ENCODE peak calls at places on chromosomes 16 and 17, in seven cellular contexts. One of them, this sample, is unnamed.

GRCh38 chr16:9787717-9788116 is 394.5 kb downstream of the GRIN2A start:
- DNase-seq in AG04450: no peak
- DNase-seq in fibroblast of the conjunctiva: no peak
- DNase-seq in NCI-H1436: no peak
- DNase-seq in central memory CD4-positive, alpha-beta T cell: no peak
- DNase-seq in foreskin fibroblast: no peak
- DNase-seq in stimulated activated CD4-positive, alpha-beta T cell treated with anti-CD3 and anti-CD28 coated beads, Interleukin-12 subunit alpha, Interleukin-12 subunit beta, amount 100 ng/mL, for 24 hours: no peak
- DNase-seq in this sample: no peak

GRCh38 chr16:9345046-9345445 is 253.6 kb downstream of the HAPSTR1 start:
- DNase-seq in NCI-H1436: no peak
- DNase-seq in central memory CD4-positive, alpha-beta T cell: no peak
- DNase-seq in fibroblast of the conjunctiva: no peak
- DNase-seq in AG04450: no peak
- DNase-seq in foreskin fibroblast: no peak
- DNase-seq in stimulated activated CD4-positive, alpha-beta T cell treated with anti-CD3 and anti-CD28 coated beads, Interleukin-12 subunit alpha, Interleukin-12 subunit beta, amount 100 ng/mL, for 24 hours: no peak
- DNase-seq in this sample: no peak

GRCh38 chr16:78325532-78325931 is 226.1 kb downstream of the WWOX start:
- DNase-seq in fibroblast of the conjunctiva: no peak
- DNase-seq in foreskin fibroblast: no peak
- DNase-seq in AG04450: no peak
- DNase-seq in NCI-H1436: no peak
- DNase-seq in stimulated activated CD4-positive, alpha-beta T cell treated with anti-CD3 and anti-CD28 coated beads, Interleukin-12 subunit alpha, Interleukin-12 subunit beta, amount 100 ng/mL, for 24 hours: no peak
- DNase-seq in central memory CD4-positive, alpha-beta T cell: no peak
- DNase-seq in this sample: no peak

GRCh38 chr16:14132696-14133048 is 61.6 kb downstream of the MRTFB start:
- DNase-seq in AG04450: peak
- DNase-seq in stimulated activated CD4-positive, alpha-beta T cell treated with anti-CD3 and anti-CD28 coated beads, Interleukin-12 subunit alpha, Interleukin-12 subunit beta, amount 100 ng/mL, for 24 hours: no peak
- DNase-seq in central memory CD4-positive, alpha-beta T cell: no peak
- DNase-seq in fibroblast of the conjunctiva: no peak
- DNase-seq in foreskin fibroblast: peak
- DNase-seq in NCI-H1436: no peak
- DNase-seq in this sample: no peak

GRCh38 chr16:31332544-31332943 is 22.4 kb upstream of the ITGAX start:
- DNase-seq in AG04450: no peak
- DNase-seq in foreskin fibroblast: no peak
- DNase-seq in NCI-H1436: no peak
- DNase-seq in fibroblast of the conjunctiva: no peak
- DNase-seq in stimulated activated CD4-positive, alpha-beta T cell treated with anti-CD3 and anti-CD28 coated beads, Interleukin-12 subunit alpha, Interleukin-12 subunit beta, amount 100 ng/mL, for 24 hours: no peak
- DNase-seq in central memory CD4-positive, alpha-beta T cell: no peak
- DNase-seq in this sample: no peak

GRCh38 chr17:66365903-66366302 is 63.5 kb downstream of the PRKCA start:
- DNase-seq in fibroblast of the conjunctiva: no peak
- DNase-seq in central memory CD4-positive, alpha-beta T cell: no peak
- DNase-seq in foreskin fibroblast: no peak
- DNase-seq in stimulated activated CD4-positive, alpha-beta T cell treated with anti-CD3 and anti-CD28 coated beads, Interleukin-12 subunit alpha, Interleukin-12 subunit beta, amount 100 ng/mL, for 24 hours: no peak
- DNase-seq in NCI-H1436: no peak
- DNase-seq in AG04450: no peak
- DNase-seq in this sample: no peak

GRCh38 chr17:61399131-61400057 is at the start of gene TBX2:
- DNase-seq in stimulated activated CD4-positive, alpha-beta T cell treated with anti-CD3 and anti-CD28 coated beads, Interleukin-12 subunit alpha, Interleukin-12 subunit beta, amount 100 ng/mL, for 24 hours: no peak
- DNase-seq in NCI-H1436: no peak
- DNase-seq in fibroblast of the conjunctiva: peak
- DNase-seq in AG04450: peak
- DNase-seq in central memory CD4-positive, alpha-beta T cell: no peak
- DNase-seq in foreskin fibroblast: peak
- DNase-seq in this sample: peak

GRCh38 chr17:45129940-45130639 is 2.2 kb downstream of the PLCD3 start:
- DNase-seq in NCI-H1436: no peak
- DNase-seq in stimulated activated CD4-positive, alpha-beta T cell treated with anti-CD3 and anti-CD28 coated beads, Interleukin-12 subunit alpha, Interleukin-12 subunit beta, amount 100 ng/mL, for 24 hours: no peak
- DNase-seq in central memory CD4-positive, alpha-beta T cell: no peak
- DNase-seq in fibroblast of the conjunctiva: no peak
- DNase-seq in foreskin fibroblast: no peak
- DNase-seq in AG04450: no peak
- DNase-seq in this sample: peak

GRCh38 chr16:67423634-67424575 is 7.0 kb upstream of the HSD11B2 start:
- DNase-seq in NCI-H1436: no peak
- DNase-seq in stimulated activated CD4-positive, alpha-beta T cell treated with anti-CD3 and anti-CD28 coated beads, Interleukin-12 subunit alpha, Interleukin-12 subunit beta, amount 100 ng/mL, for 24 hours: no peak
- DNase-seq in foreskin fibroblast: no peak
- DNase-seq in fibroblast of the conjunctiva: no peak
- DNase-seq in AG04450: no peak
- DNase-seq in central memory CD4-positive, alpha-beta T cell: no peak
- DNase-seq in this sample: no peak

GRCh38 chr17:13597723-13598347 is 3.9 kb downstream of the HS3ST3A1 start:
- DNase-seq in fibroblast of the conjunctiva: peak
- DNase-seq in central memory CD4-positive, alpha-beta T cell: peak
- DNase-seq in AG04450: no peak
- DNase-seq in stimulated activated CD4-positive, alpha-beta T cell treated with anti-CD3 and anti-CD28 coated beads, Interleukin-12 subunit alpha, Interleukin-12 subunit beta, amount 100 ng/mL, for 24 hours: no peak
- DNase-seq in foreskin fibroblast: peak
- DNase-seq in NCI-H1436: no peak
- DNase-seq in this sample: no peak

GRCh38 chr17:64124609-64125008 is 5.3 kb downstream of the ERN1 start:
- DNase-seq in stimulated activated CD4-positive, alpha-beta T cell treated with anti-CD3 and anti-CD28 coated beads, Interleukin-12 subunit alpha, Interleukin-12 subunit beta, amount 100 ng/mL, for 24 hours: no peak
- DNase-seq in central memory CD4-positive, alpha-beta T cell: no peak
- DNase-seq in AG04450: no peak
- DNase-seq in fibroblast of the conjunctiva: no peak
- DNase-seq in foreskin fibroblast: no peak
- DNase-seq in NCI-H1436: no peak
- DNase-seq in this sample: no peak

GRCh38 chr16:35102780-35103403 is 1643.5 kb downstream of the TP53TG3F start:
- DNase-seq in stimulated activated CD4-positive, alpha-beta T cell treated with anti-CD3 and anti-CD28 coated beads, Interleukin-12 subunit alpha, Interleukin-12 subunit beta, amount 100 ng/mL, for 24 hours: no peak
- DNase-seq in fibroblast of the conjunctiva: no peak
- DNase-seq in foreskin fibroblast: no peak
- DNase-seq in AG04450: no peak
- DNase-seq in central memory CD4-positive, alpha-beta T cell: no peak
- DNase-seq in NCI-H1436: no peak
- DNase-seq in this sample: no peak

GRCh38 chr17:56309897-56310296 is 156.6 kb downstream of the ANKFN1 start:
- DNase-seq in stimulated activated CD4-positive, alpha-beta T cell treated with anti-CD3 and anti-CD28 coated beads, Interleukin-12 subunit alpha, Interleukin-12 subunit beta, amount 100 ng/mL, for 24 hours: no peak
- DNase-seq in fibroblast of the conjunctiva: peak
- DNase-seq in central memory CD4-positive, alpha-beta T cell: no peak
- DNase-seq in AG04450: no peak
- DNase-seq in NCI-H1436: no peak
- DNase-seq in foreskin fibroblast: no peak
- DNase-seq in this sample: no peak

GRCh38 chr16:585351-585750 is 4.5 kb upstream of the RAB40C start:
- DNase-seq in central memory CD4-positive, alpha-beta T cell: no peak
- DNase-seq in fibroblast of the conjunctiva: no peak
- DNase-seq in AG04450: no peak
- DNase-seq in stimulated activated CD4-positive, alpha-beta T cell treated with anti-CD3 and anti-CD28 coated beads, Interleukin-12 subunit alpha, Interleukin-12 subunit beta, amount 100 ng/mL, for 24 hours: no peak
- DNase-seq in NCI-H1436: no peak
- DNase-seq in foreskin fibroblast: no peak
- DNase-seq in this sample: no peak

GRCh38 chr16:10178079-10178478 is 4.1 kb downstream of the GRIN2A start:
- DNase-seq in NCI-H1436: no peak
- DNase-seq in fibroblast of the conjunctiva: no peak
- DNase-seq in stimulated activated CD4-positive, alpha-beta T cell treated with anti-CD3 and anti-CD28 coated beads, Interleukin-12 subunit alpha, Interleukin-12 subunit beta, amount 100 ng/mL, for 24 hours: no peak
- DNase-seq in central memory CD4-positive, alpha-beta T cell: no peak
- DNase-seq in foreskin fibroblast: no peak
- DNase-seq in AG04450: no peak
- DNase-seq in this sample: no peak

This sample was measured in kidney.